ENCODE peak calls at places on chromosomes 4 and X, in eight cellular contexts. E is GOT3; N is NCI-H1436; W is fibroblast of pulmonary artery; P is activated CD4-positive, alpha-beta T cell treated with anti-CD3 and anti-CD28 coated beads, Interleukin-2, amount 10 ng/mL, durations not matched to agents 7 days and 5 days; A is HuH-7.5; J is CD4-positive, alpha-beta T cell; U is activated CD8-positive, alpha-beta memory T cell treated with anti-CD3 and anti-CD28 coated beads, Interleukin-2, amount 50 U/mL, for 48 hours. X is an unnamed sample.

GRCh38 chrX:77087529-77088169 is 359.5 kb upstream of the FGF16 start:
- DNase-seq in E (no peak), N (no peak), W (peak), P (no peak), A (no peak), J (no peak), U (no peak), X (no peak)

GRCh38 chr4:47705326-47705981 is 132.4 kb downstream of the CORIN start:
- DNase-seq in E (no peak), N (no peak), W (peak), P (no peak), A (no peak), J (no peak), U (no peak), X (no peak)

GRCh38 chr4:187268940-187269339 is 545.3 kb upstream of the FAT1 start:
- DNase-seq in E (no peak), N (no peak), W (peak), P (no peak), A (no peak), J (no peak), U (no peak), X (no peak)

GRCh38 chr4:102869569-102870227 is 906 bp downstream of the CISD2 start:
- DNase-seq in E (no peak), N (no peak), W (no peak), P (no peak), A (peak), J (no peak), U (no peak), X (no peak)

GRCh38 chr4:175970734-175971133 is 94.9 kb upstream of the WDR17 start:
- DNase-seq in E (no peak), N (no peak), W (no peak), P (no peak), A (no peak), J (no peak), U (no peak), X (no peak)

GRCh38 chr4:10773010-10773409 is 88.4 kb upstream of the CLNK start:
- DNase-seq in E (no peak), N (no peak), W (no peak), P (no peak), A (no peak), J (no peak), U (no peak), X (no peak)

GRCh38 chr4:53480909-53481308 is 103.5 kb downstream of the FIP1L1 start:
- DNase-seq in E (no peak), N (no peak), W (no peak), P (no peak), A (no peak), J (no peak), U (no peak), X (no peak)

GRCh38 chr4:124804584-124804983 is 92.1 kb upstream of the ANKRD50 start:
- DNase-seq in E (no peak), N (no peak), W (no peak), P (no peak), A (no peak), J (no peak), U (no peak), X (no peak)

GRCh38 chr4:148173397-148174017 is 268.7 kb downstream of the NR3C2 start:
- DNase-seq in E (no peak), N (no peak), W (no peak), P (no peak), A (no peak), J (no peak), U (no peak), X (no peak)

GRCh38 chrX:11575332-11575731 is 90.4 kb downstream of the ARHGAP6 start:
- DNase-seq in E (no peak), N (no peak), W (no peak), P (no peak), A (no peak), J (no peak), U (no peak), X (no peak)

GRCh38 chr4:17690898-17691297 is 76.5 kb downstream of the MED28 start:
- DNase-seq in E (no peak), N (no peak), W (no peak), P (no peak), A (no peak), J (no peak), U (no peak), X (no peak)

X was measured in 8988T.